ENCODE peak calls at places on chromosomes 2 and 18, in eight cellular contexts. I is lung, T is fibroblast of lung, X is cardiac fibroblast, S is ovary, O is mucosa of descending colon, Y is heart right ventricle, A is brain microvascular endothelial cell. J is an unnamed sample.

GRCh38 chr18:55422456-55423185 is 165.4 kb downstream of the TCF4 start:
- DNase-seq in Y (peak; percentile 82), T (peak; percentile 79), S (peak; percentile 51), A (no peak), I (no peak), O (peak; percentile 28), X (peak; percentile 83), J (no peak)

GRCh38 chr2:199131256-199131655 is 326.5 kb downstream of the SATB2 start:
- DNase-seq in I (no peak), O (no peak), Y (no peak), S (no peak), T (no peak), A (no peak), X (no peak), J (no peak)

GRCh38 chr18:34039194-34039593 is 185.5 kb downstream of the NOL4 start:
- DNase-seq in O (no peak), I (no peak), T (peak; percentile 20), A (no peak), X (no peak), Y (no peak), S (no peak), J (no peak)

GRCh38 chr18:68472701-68473295 is 242.1 kb downstream of the TMX3 start:
- DNase-seq in T (no peak), I (no peak), Y (no peak), O (no peak), A (no peak), X (no peak), S (no peak), J (no peak)

GRCh38 chr2:240983996-240984498 is 14.4 kb upstream of the SNED1 start:
- DNase-seq in S (peak; percentile 14), X (no peak), T (no peak), I (no peak), O (peak; percentile 27), A (no peak), Y (no peak), J (no peak)

GRCh38 chr2:9205481-9205880 is 1.1 kb upstream of the ASAP2 start:
- DNase-seq in S (no peak), T (no peak), O (no peak), X (no peak), Y (no peak), A (no peak), I (no peak), J (no peak)

GRCh38 chr18:5515007-5515744 is 28.6 kb downstream of the EPB41L3 start:
- DNase-seq in A (no peak), O (no peak), S (no peak), T (no peak), Y (no peak), I (no peak), X (no peak), J (no peak)

GRCh38 chr2:207600211-207600610 is 25.0 kb downstream of the METTL21A start:
- DNase-seq in A (no peak), Y (no peak), T (peak; percentile 34), O (no peak), S (no peak), I (no peak), X (no peak), J (peak; percentile 53)

GRCh38 chr18:77749189-77749588 is 499.5 kb downstream of the GALR1 start:
- DNase-seq in Y (no peak), I (no peak), S (no peak), X (no peak), A (no peak), O (no peak), T (no peak), J (no peak)
- TF ChIP-seq CTCF in Y (peak; percentile 59), I (no peak), S (no peak), X (no peak), A (peak; percentile 37), O (no peak), T (no peak), J (no peak)

GRCh38 chr2:202815548-202816420 is 55.8 kb downstream of the ICA1L start:
- DNase-seq in A (peak; percentile 8), I (no peak), Y (no peak), X (peak; percentile 67), T (peak; percentile 49), O (no peak), S (no peak), J (no peak)
- H3K4me3 ChIP-seq in A (no peak overlapping the region), I (no peak overlapping the region), Y (no peak overlapping the region), X (no peak overlapping the region), T (no peak overlapping the region), O (no peak overlapping the region), S (no peak overlapping the region), J (no peak overlapping the region)

GRCh38 chr2:67524236-67524635 is 127.1 kb downstream of the ETAA1 start:
- DNase-seq in O (no peak), I (no peak), A (no peak), Y (no peak), T (no peak), X (peak; percentile 11), S (no peak), J (no peak)

GRCh38 chr2:67522154-67522553 is 125.0 kb downstream of the ETAA1 start:
- DNase-seq in O (no peak), A (no peak), I (no peak), X (no peak), S (no peak), Y (no peak), T (no peak), J (no peak)

GRCh38 chr2:67528320-67528719 is 131.2 kb downstream of the ETAA1 start:
- DNase-seq in T (no peak), A (no peak), X (no peak), S (no peak), I (no peak), Y (no peak), O (no peak), J (no peak)

GRCh38 chr2:67526283-67526682 is 129.2 kb downstream of the ETAA1 start:
- DNase-seq in X (peak; percentile 95), A (peak; percentile 18), Y (no peak), O (no peak), I (no peak), S (no peak), T (peak; percentile 46), J (peak; percentile 58)

GRCh38 chr2:67524777-67525176 is 127.6 kb downstream of the ETAA1 start:
- DNase-seq in X (no peak), T (no peak), O (no peak), I (no peak), S (no peak), A (no peak), Y (no peak), J (no peak)
- TF ChIP-seq CTCF in X (no peak), T (no peak), O (no peak), I (no peak), S (no peak), A (no peak), Y (no peak), J (no peak)

GRCh38 chr18:47246027-47246971 is 5.2 kb downstream of the SKOR2 start:
- DNase-seq in I (no peak), A (no peak), O (no peak), S (no peak), X (no peak), Y (no peak), T (no peak), J (no peak)
- H3K4me3 ChIP-seq in I (no peak overlapping the region), A (no peak overlapping the region), O (no peak overlapping the region), S (no peak overlapping the region), X (no peak overlapping the region), Y (no peak overlapping the region), T (no peak overlapping the region), J (no peak overlapping the region)

GRCh38 chr2:186991766-186992417 is 142.9 kb upstream of the ZSWIM2 start:
- DNase-seq in I (no peak), S (no peak), Y (no peak), A (no peak), O (no peak), X (peak; percentile 18), T (no peak), J (no peak)
- TF ChIP-seq CTCF in I (no peak), S (no peak), Y (peak; percentile 54), A (no peak), O (no peak), X (no peak), T (no peak), J (no peak)

GRCh38 chr2:102848366-102848839 is 86.6 kb downstream of the TMEM182 start:
- DNase-seq in X (peak; percentile 60), S (peak; percentile 32), A (peak; percentile 36), O (peak; percentile 79), T (peak; percentile 53), Y (peak; percentile 76), I (peak; percentile 67), J (no peak)
- H3K4me3 ChIP-seq in X (no peak overlapping the region), S (no peak overlapping the region), A (no peak overlapping the region), O (no peak overlapping the region), T (no peak overlapping the region), Y (no peak overlapping the region), I (no peak overlapping the region), J (no peak overlapping the region)

DNA sequence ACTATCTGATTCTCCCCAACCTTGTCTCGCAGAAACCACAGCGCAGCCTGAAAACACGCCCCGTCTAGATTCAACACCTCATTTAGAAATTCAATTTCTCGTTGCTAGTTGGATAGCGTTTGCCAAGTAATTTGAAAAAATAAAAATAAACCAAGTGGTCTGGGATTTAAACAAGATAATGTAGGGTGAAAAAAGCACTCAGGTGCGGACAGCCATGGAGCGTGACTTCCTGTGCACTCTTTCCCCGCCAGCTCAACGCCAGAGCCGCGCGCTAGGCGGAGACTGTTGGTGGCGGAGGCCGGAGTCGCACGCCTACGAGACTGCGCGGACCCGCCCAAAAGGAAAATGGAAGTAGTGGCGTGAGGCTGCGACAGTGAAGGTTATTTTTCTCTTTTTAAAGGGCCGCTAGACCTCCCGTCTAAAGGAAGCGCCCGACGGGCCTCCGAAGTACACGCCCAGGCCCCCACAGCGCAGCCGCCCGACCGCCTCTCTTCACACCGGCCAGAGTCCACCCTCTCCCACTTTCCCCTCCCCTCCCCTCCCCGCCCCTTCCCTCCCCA is 584 bp upstream of the CCNT2 start:
- DNase-seq in T (no peak), X (no peak), I (no peak), O (peak; percentile 92), S (no peak), A (no peak), Y (no peak), J (peak; percentile 56)
- TF ChIP-seq CTCF in T (peak; percentile 33), X (peak; percentile 37), I (no peak), O (peak; percentile 22), S (peak; percentile 40), A (peak; percentile 49), Y (peak; percentile 59), J (peak; percentile 35)

DNA sequence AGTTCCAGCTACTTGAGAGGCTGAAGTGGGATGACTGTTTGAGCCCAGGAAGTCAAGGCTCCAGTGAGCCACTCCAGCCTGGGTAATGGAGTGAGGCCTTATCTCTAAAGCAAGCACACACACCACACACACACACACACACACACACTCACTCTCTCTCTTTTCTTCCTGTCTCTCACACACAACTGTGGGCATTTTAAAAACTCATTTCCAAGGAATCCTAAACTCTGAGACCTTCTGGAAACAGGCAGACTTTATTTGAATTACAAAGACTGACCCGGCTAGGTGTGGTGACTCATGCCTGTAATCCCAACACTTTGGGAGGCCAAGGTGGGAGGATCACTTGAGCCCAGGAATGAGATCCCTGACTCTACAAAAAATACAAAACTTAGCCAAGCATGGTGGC is 21.3 kb downstream of the WDSUB1 start:
- DNase-seq in T (peak; percentile 82), I (no peak), S (no peak), X (peak; percentile 50), A (peak; percentile 51), Y (no peak), O (no peak), J (no peak)
- H3K4me3 ChIP-seq in T (no peak overlapping the region), I (no peak overlapping the region), S (no peak overlapping the region), X (no peak overlapping the region), A (no peak overlapping the region), Y (no peak overlapping the region), O (no peak overlapping the region), J (no peak overlapping the region)

DNA sequence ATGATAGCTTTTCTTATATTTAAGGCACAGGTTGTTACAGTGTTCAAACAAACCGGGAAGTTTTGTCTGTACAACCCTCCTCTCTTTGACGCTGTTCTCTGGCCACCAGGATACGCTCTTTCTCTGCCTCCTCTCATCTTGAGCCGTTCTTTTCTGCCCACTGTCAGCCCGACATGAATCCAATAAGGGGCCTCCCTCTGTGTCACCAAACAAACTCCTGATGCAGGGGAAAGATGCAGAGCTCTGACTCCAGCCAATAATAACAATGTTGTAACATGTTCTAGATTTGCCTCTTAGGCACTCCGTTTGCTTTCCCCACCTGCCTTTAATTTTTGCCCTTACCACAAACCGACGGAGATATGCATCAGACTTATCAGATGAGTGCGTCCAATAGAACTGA is 449.3 kb downstream of the SLC4A3 start:
- DNase-seq in O (no peak), X (peak; percentile 69), I (no peak), T (peak; percentile 88), Y (peak; percentile 7), A (peak; percentile 80), S (no peak), J (peak; percentile 28)
- TF ChIP-seq CTCF in O (no peak), X (peak; percentile 49), I (no peak), T (peak; percentile 53), Y (peak; percentile 52), A (peak; percentile 73), S (no peak), J (peak; percentile 63)

J was measured in AG04449.